ENCODE peak calls at places on chromosomes 12 and 14, in six cellular contexts. D, M, U, Z, N and E are unnamed samples.

GRCh38 chr12:68271346-68271745 is 17.9 kb upstream of the IL22 start:
- DNase-seq in D (peak; percentile 98), M (peak; percentile 94), U (peak; percentile 32), Z (no peak), N (no peak), E (peak; percentile 54)

GRCh38 chr12:11701398-11701797 is 51.9 kb downstream of the ETV6 start:
- DNase-seq in D (no peak), M (no peak), U (no peak), Z (no peak), N (no peak), E (no peak)

GRCh38 chr12:121145221-121145620 is 12.5 kb downstream of the P2RX7 start:
- DNase-seq in D (no peak), M (no peak), U (no peak), Z (no peak), N (no peak), E (peak; percentile 7)

GRCh38 chr14:30035361-30035760 is 107.7 kb upstream of the PRKD1 start:
- DNase-seq in D (no peak), M (no peak), U (no peak), Z (no peak), N (no peak), E (no peak)

GRCh38 chr12:109387425-109388166 is 39.9 kb downstream of the MYO1H start:
- DNase-seq in D (peak; percentile 39), M (peak; percentile 7), U (peak; percentile 22), Z (no peak), N (peak; percentile 85), E (peak; percentile 8)

GRCh38 chr14:56594428-56594827 is 14.8 kb downstream of the TMEM260 start:
- DNase-seq in D (no peak), M (no peak), U (no peak), Z (no peak), N (no peak), E (no peak)

GRCh38 chr12:69099201-69099837 is 140.1 kb upstream of the CPSF6 start:
- DNase-seq in D (no peak), M (no peak), U (no peak), Z (no peak), N (no peak), E (peak; percentile 5)

GRCh38 chr12:74537126-74537706 is 419 bp upstream of the ATXN7L3B start:
- DNase-seq in D (peak; percentile 77), M (peak; percentile 66), U (peak; percentile 29), Z (no peak), N (no peak), E (no peak)

GRCh38 chr12:123388948-123389559 is 5.1 kb downstream of the KMT5A start:
- DNase-seq in D (no peak), M (no peak), U (no peak), Z (no peak), N (no peak), E (no peak)

GRCh38 chr12:40015360-40015759 is 90.5 kb downstream of the SLC2A13 start:
- DNase-seq in D (no peak), M (no peak), U (no peak), Z (no peak), N (no peak), E (no peak)

GRCh38 chr14:90451443-90451842 is 54.6 kb downstream of the CALM1 start:
- DNase-seq in D (no peak), M (no peak), U (no peak), Z (no peak), N (peak; percentile 53), E (no peak)

GRCh38 chr12:96020314-96021003 is 14.9 kb downstream of the LTA4H start:
- DNase-seq in D (no peak), M (no peak), U (no peak), Z (no peak), N (no peak), E (no peak)

GRCh38 chr14:68781161-68782021 is 11.5 kb downstream of the ZFP36L1 start:
- DNase-seq in D (no peak), M (no peak), U (no peak), Z (no peak), N (peak; percentile 87), E (no peak)

GRCh38 chr12:69070319-69071090 is 137.5 kb upstream of the CPM start:
- DNase-seq in D (peak; percentile 79), M (peak; percentile 63), U (peak; percentile 63), Z (peak; percentile 51), N (peak; percentile 91), E (peak; percentile 68)

GRCh38 chr12:49553512-49554088 is 14.3 kb downstream of the MCRS1 start:
- DNase-seq in D (no peak), M (peak; percentile 16), U (no peak), Z (no peak), N (no peak), E (peak; percentile 17)

GRCh38 chr12:40988335-40988734 is 199.8 kb upstream of the PDZRN4 start:
- DNase-seq in D (no peak), M (no peak), U (no peak), Z (no peak), N (no peak), E (no peak)

GRCh38 chr12:2011641-2012607 is 7.7 kb upstream of the DCP1B start:
- DNase-seq in D (no peak), M (peak; percentile 43), U (no peak), Z (no peak), N (no peak), E (no peak)

GRCh38 chr14:66603945-66604344 is 96.0 kb downstream of the GPHN start:
- DNase-seq in D (no peak), M (no peak), U (no peak), Z (no peak), N (no peak), E (no peak)

GRCh38 chr12:130088509-130088908 is 73.8 kb upstream of the FZD10 start:
- DNase-seq in D (no peak), M (no peak), U (no peak), Z (no peak), N (no peak), E (no peak)

GRCh38 chr14:59190372-59190771 is 1.9 kb downstream of the DAAM1 start:
- DNase-seq in D (no peak), M (no peak), U (peak; percentile 3), Z (no peak), N (no peak), E (no peak)

GRCh38 chr12:71216725-71217579 is 59.2 kb upstream of the TSPAN8 start:
- DNase-seq in D (peak; percentile 26), M (peak; percentile 1), U (peak; percentile 7), Z (no peak), N (no peak), E (peak; percentile 5)

GRCh38 chr12:74903522-74903921 is 306.1 kb downstream of the KCNC2 start:
- DNase-seq in D (no peak), M (no peak), U (no peak), Z (no peak), N (no peak), E (no peak)

DNA sequence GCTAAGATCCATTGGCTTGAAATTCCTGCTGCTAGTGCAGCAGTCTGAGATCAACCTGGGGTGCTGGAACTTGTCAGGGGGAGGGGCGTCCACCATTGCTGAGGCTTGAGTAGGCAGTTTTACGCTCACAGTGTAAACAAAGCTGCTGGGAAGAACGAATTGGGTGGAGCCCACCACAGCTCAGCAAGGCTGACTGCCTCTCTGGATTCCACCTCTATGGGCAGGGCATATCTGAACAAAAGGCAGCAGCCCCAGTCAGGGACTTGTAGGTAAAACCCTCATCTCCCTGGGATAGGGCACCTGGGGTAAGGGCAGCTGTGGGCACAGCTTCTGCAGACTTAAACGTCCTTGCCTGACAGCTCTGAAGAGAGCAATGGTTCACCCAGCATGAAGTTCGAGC is 191.7 kb downstream of the ALG10B start:
- DNase-seq in D (no peak), M (no peak), U (no peak), Z (no peak), N (no peak), E (no peak)
- TF ChIP-seq CTCF in D (no peak), M (no peak), U (no peak), Z (no peak), N (no peak), E (no peak)

DNA sequence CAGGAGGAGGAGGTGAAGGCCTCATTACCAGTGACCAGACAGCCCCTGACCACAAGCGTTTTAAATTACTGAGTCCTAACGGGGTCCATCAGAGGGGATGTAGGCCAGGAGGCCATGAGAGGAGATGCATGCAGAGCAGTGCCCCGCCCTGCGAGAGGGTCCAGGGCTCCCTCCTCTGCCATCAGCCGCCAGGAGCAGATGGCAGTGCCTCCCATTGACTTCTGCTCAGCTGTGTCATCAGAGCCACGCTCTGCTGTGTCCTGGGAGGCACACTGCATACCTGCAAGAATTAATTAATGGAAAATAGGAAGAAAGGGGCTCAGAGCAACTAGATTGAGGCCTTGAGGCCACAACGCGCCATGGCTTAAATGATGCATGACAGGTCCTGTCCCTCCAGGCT is 236.0 kb downstream of the KSR2 start:
- DNase-seq in D (no peak), M (no peak), U (no peak), Z (no peak), N (no peak), E (no peak)
- H3K4me3 ChIP-seq in D (no peak overlapping the region), M (no peak overlapping the region), U (no peak overlapping the region), Z (no peak overlapping the region), N (no peak overlapping the region), E (no peak overlapping the region)

GRCh38 chr12:3684449-3685051 is 68.4 kb downstream of the CRACR2A start:
- DNase-seq in D (no peak), M (peak; percentile 47), U (no peak), Z (peak; percentile 48), N (no peak), E (no peak)

GRCh38 chr12:3683670-3684069 is 69.2 kb downstream of the CRACR2A start:
- DNase-seq in D (peak; percentile 27), M (peak; percentile 23), U (no peak), Z (no peak), N (no peak), E (peak; percentile 17)

GRCh38 chr12:3680919-3681594 is 71.9 kb downstream of the CRACR2A start:
- DNase-seq in D (peak; percentile 43), M (peak; percentile 25), U (no peak), Z (peak; percentile 56), N (no peak), E (peak; percentile 24)

GRCh38 chr12:3679831-3680230 is 73.1 kb downstream of the CRACR2A start:
- DNase-seq in D (no peak), M (no peak), U (no peak), Z (no peak), N (no peak), E (no peak)

DNA sequence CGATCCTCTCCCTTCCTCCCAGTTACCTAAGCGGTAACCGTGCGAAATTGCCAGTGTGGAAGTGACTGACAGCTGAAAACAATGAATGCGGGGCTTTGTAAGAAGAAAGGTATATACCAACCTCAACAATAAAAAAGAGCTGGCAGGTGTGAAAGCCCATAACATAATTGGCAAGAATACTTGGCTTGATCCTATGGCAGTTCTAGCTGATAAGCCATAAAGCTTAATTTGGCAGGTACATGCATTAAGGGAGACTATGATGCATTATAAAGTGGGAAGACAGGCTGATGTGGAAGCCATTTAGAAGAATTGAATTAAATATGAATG is 71.4 kb downstream of the CRACR2A start:
- DNase-seq in D (no peak), M (no peak), U (no peak), Z (no peak), N (no peak), E (no peak)
- TF ChIP-seq CTCF in D (no peak), M (no peak), U (no peak), Z (no peak), N (no peak), E (no peak)

DNA sequence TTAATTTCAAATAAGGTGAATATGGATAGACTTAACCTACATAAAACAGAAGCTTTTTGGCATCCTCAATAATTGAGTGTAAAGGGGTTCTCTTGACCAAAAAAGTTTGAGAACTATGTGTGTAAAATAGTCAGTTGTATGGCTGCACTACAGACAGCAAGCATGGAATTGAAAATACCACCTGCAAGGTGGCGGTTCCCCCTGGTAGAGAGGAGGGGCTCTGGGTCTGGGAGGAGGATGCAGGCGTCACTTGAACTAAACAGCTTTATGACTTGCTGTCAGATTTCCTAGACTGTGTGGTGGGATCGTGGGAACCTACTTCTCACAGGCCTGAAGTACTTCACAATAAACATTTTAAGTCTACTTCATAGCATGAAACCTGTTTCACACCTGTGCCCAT is 6.3 kb downstream of the EVL start:
- DNase-seq in D (no peak), M (no peak), U (no peak), Z (no peak), N (no peak), E (no peak)
- H3K4me3 ChIP-seq in D (no peak overlapping the region), M (no peak overlapping the region), U (no peak overlapping the region), Z (no peak overlapping the region), N (no peak overlapping the region), E (no peak overlapping the region)